ENCODE peak calls at places on chromosome 13, in ten cellular contexts. G is GM23248, W is PC-9, H is SK-N-SH, Y is Karpas-422, E is OCI-LY7, P is PC-3, B is GM23338, F is HCT116, Q is MM.1S. M is an unnamed sample. For H3K9me2, the result is how much of the 10 kb centered on the place peaks cover.

GRCh38 chr13:41286370-41286769 is 23.0 kb upstream of the MTRF1 start:
- DNase-seq in F (no peak), Y (no peak), B (no peak), E (no peak), G (no peak), W (no peak), P (no peak), Q (no peak), H (no peak), M (no peak)

GRCh38 chr13:61486496-61486895 is 70.8 kb upstream of the PCDH20 start:
- DNase-seq in Y (no peak), P (no peak), E (no peak), H (no peak), Q (no peak), G (no peak), F (no peak), W (no peak), B (no peak), M (no peak)

GRCh38 chr13:63501702-63502101 is 2086.1 kb upstream of the PCDH20 start:
- DNase-seq in W (no peak), F (no peak), Y (no peak), H (no peak), G (no peak), B (no peak), Q (no peak), P (no peak), E (no peak), M (no peak)

GRCh38 chr13:19572280-19572679 is 10.9 kb upstream of the TPTE2 start:
- DNase-seq in P (no peak), W (no peak), H (no peak), B (no peak), F (no peak), E (no peak), Q (no peak), Y (no peak), G (no peak), M (no peak)

GRCh38 chr13:48412881-48413351 is at the start of gene LPAR6:
- DNase-seq in H (no peak), P (peak), E (no peak), Q (no peak), G (peak), Y (no peak), F (no peak), B (peak), W (no peak), M (peak)

GRCh38 chr13:59312776-59313175 is 851.0 kb downstream of the DIAPH3 start:
- DNase-seq in Q (no peak), F (no peak), W (no peak), G (no peak), H (no peak), E (no peak), Y (no peak), B (no peak), P (no peak), M (no peak)

GRCh38 chr13:98007001-98007400 is 53.5 kb downstream of the IPO5 start:
- DNase-seq in E (no peak), Y (no peak), W (no peak), G (no peak), P (no peak), Q (no peak), H (no peak), F (no peak), B (no peak), M (no peak)

GRCh38 chr13:94596575-94596971 is 621 bp upstream of the TGDS start:
- DNase-seq in Q (no peak), P (no peak), W (no peak), G (no peak), Y (no peak), B (no peak), E (no peak), H (no peak), F (peak), M (no peak)

GRCh38 chr13:98925949-98926348 is 51.9 kb downstream of the DOCK9 start:
- DNase-seq in G (no peak), Y (no peak), E (no peak), P (no peak), H (no peak), Q (no peak), B (peak), W (peak), F (no peak), M (no peak)

GRCh38 chr13:20448470-20448869 is 77.2 kb downstream of the CRYL1 start:
- DNase-seq in Y (no peak), W (no peak), P (no peak), H (no peak), E (no peak), Q (no peak), B (no peak), F (no peak), G (no peak), M (no peak)

GRCh38 chr13:25233861-25234260 is 53.4 kb downstream of the MTMR6 start:
- DNase-seq in G (no peak), H (no peak), W (no peak), E (no peak), Q (no peak), Y (no peak), P (no peak), B (no peak), F (no peak), M (no peak)

GRCh38 chr13:40109324-40109958 is 454.0 kb downstream of the COG6 start:
- DNase-seq in B (no peak), E (no peak), Y (no peak), H (no peak), W (peak), P (peak), F (no peak), G (peak), Q (no peak), M (peak)

GRCh38 chr13:73168993-73169401 is 110.2 kb downstream of the KLF5 start:
- DNase-seq in H (no peak), P (peak), B (no peak), G (peak), Y (no peak), F (no peak), E (no peak), Q (no peak), W (no peak), M (no peak)

GRCh38 chr13:111515648-111516047 is 195.2 kb downstream of the TEX29 start:
- DNase-seq in Y (no peak), E (no peak), G (no peak), P (no peak), W (no peak), F (no peak), H (no peak), B (no peak), Q (no peak), M (no peak)

GRCh38 chr13:51006067-51006800 is 96.6 kb downstream of the RNASEH2B start:
- DNase-seq in G (peak), F (no peak), E (no peak), Y (no peak), P (no peak), B (no peak), H (no peak), Q (no peak), W (no peak), M (peak)

GRCh38 chr13:46389457-46389856 is 2.4 kb upstream of the RUBCNL start:
- DNase-seq in G (no peak), F (no peak), B (peak), W (no peak), E (peak), Y (no peak), P (no peak), H (no peak), Q (no peak), M (no peak)

GRCh38 chr13:46388846-46389245 is 1.8 kb upstream of the RUBCNL start:
- DNase-seq in E (peak), H (no peak), Q (no peak), F (no peak), Y (no peak), P (no peak), B (peak), W (no peak), G (no peak), M (no peak)

GRCh38 chr13:46389985-46390384 is 2.9 kb upstream of the RUBCNL start:
- DNase-seq in G (no peak), P (peak), B (no peak), E (peak), W (no peak), H (no peak), Q (peak), Y (no peak), F (no peak), M (no peak)

GRCh38 chr13:46386996-46387851 is at the start of gene RUBCNL:
- DNase-seq in H (peak), P (peak), F (peak), E (peak), B (peak), G (peak), W (no peak), Q (peak), Y (no peak), M (peak)

DNA sequence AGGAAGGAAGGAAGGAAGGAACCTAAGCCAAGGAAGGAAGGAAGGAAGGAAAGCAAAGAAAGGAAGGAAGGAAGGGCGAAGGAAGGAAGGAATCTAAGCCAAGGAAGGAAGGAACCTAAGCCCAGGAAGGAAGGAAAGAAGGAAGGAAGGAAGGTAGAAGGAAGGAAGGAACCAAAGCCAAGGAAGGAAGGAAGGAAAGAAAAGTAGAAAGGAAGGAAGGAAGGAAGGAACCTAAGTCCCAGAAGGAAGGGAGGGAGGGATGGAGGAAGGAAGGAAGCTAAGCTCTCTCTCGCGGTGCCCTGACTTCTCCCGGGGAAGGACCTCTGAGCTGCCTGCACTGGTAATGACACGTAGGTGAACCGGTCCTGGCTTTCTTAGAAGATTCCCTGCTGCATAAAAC is 1.3 kb upstream of the RUBCNL start:
- DNase-seq in P (no peak), Y (no peak), B (no peak), G (no peak), E (no peak), H (no peak), W (no peak), F (no peak), Q (no peak), M (no peak)
- H3K9me2 ChIP-seq in P (under half), Y (under half), B (under half), G (under half), E (under half), H (under half), W (under half), F (under half), Q (under half), M (under half)

DNA sequence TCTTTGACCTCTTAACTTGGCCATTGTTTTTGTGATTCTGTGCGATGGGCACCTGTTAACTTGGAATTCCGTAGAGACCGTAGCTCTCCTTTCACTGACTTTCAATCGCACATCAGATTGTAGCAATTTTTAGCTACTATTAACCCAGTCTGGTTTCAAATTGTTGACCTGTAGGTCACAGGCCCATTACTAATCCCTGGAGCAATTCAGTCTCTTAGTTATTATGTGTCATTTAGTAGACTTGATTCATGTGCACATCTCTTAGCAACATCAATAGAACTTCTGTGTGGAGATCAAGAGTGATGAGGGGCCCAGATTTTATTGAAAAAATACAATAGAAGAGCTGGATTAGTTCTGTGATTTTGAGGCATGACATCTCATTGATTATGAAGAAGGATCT is 549.6 kb upstream of the SLC10A2 start:
- DNase-seq in W (no peak), F (no peak), Q (no peak), E (no peak), P (no peak), G (no peak), H (no peak), Y (no peak), B (no peak), M (no peak)
- H3K9me2 ChIP-seq in W (under half), F (under half), Q (under half), E (under half), P (under half), G (under half), H (under half), Y (under half), B (under half), M (under half)

GRCh38 chr13:31261241-31261640 is 61.5 kb downstream of the B3GLCT start:
- DNase-seq in H (no peak), Y (no peak), G (no peak), E (no peak), F (no peak), Q (no peak), B (no peak), W (no peak), P (peak), M (no peak)

GRCh38 chr13:31263346-31263745 is 63.6 kb downstream of the B3GLCT start:
- DNase-seq in W (no peak), B (no peak), H (no peak), G (no peak), P (no peak), Y (no peak), Q (no peak), E (no peak), F (no peak), M (no peak)

GRCh38 chr13:31267126-31267784 is 67.5 kb downstream of the B3GLCT start:
- DNase-seq in P (no peak), Q (no peak), W (no peak), B (no peak), F (no peak), Y (no peak), G (no peak), E (no peak), H (no peak), M (no peak)

DNA sequence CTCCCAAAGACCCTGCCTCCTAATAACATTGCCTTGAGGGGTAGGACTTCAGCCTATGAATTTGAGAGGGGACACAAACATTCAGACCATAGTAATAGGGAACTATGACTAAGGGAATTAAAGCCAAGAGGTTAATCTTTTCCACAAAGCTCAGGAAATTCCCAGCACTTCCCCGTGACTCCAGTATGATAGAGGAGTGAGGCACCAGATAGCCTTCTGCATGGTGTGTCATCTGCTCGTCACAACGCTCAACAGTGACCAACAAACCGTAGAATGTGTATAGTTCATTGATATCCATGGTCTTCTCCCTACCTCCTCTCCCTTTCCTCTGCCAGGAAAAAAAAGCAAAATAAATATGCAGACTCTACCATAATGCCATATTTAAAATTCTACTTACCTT is 64.4 kb downstream of the B3GLCT start:
- DNase-seq in Q (no peak), W (no peak), G (no peak), Y (no peak), B (no peak), P (no peak), H (no peak), E (no peak), F (no peak), M (no peak)
- H3K9me2 ChIP-seq in Q (under half), W (under half), G (under half), Y (under half), B (under half), P (under half), H (under half), E (under half), F (under half), M (under half)

DNA sequence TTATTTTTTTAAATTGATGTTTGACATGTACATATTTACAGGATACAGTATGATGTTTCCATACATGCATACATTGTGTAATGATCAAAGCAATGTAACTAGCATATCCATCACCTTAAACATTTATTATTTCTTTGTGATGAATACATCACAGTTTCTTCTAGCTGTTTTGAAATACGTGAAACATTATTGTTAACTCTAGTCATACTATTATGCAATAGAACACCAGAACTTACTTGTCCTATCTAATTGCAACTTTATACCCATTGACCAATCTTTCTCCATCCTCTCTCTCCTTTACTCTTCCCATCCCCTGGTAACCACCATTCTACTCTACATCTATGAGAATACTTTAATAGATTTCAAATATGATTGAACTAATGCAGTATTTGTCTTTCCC is 1942.7 kb downstream of the PCDH9 start:
- DNase-seq in B (no peak), P (no peak), Y (no peak), G (no peak), E (no peak), Q (no peak), W (no peak), F (no peak), H (no peak), M (no peak)
- H3K9me2 ChIP-seq in B (under half), P (under half), Y (under half), G (under half), E (under half), Q (under half), W (under half), F (under half), H (under half), M (under half)

GRCh38 chr13:78876915-78877549 is 218.1 kb upstream of the OBI1 start:
- DNase-seq in F (no peak), G (no peak), B (no peak), Y (no peak), Q (no peak), H (no peak), E (no peak), W (no peak), P (no peak), M (no peak)

GRCh38 chr13:78875792-78876580 is 217.0 kb upstream of the OBI1 start:
- DNase-seq in Q (no peak), Y (peak), E (peak), G (no peak), P (peak), F (no peak), H (no peak), W (no peak), B (peak), M (no peak)

GRCh38 chr13:78881054-78881453 is 222.1 kb upstream of the OBI1 start:
- DNase-seq in W (no peak), P (no peak), H (peak), G (no peak), E (no peak), Q (no peak), F (no peak), Y (no peak), B (no peak), M (no peak)

DNA sequence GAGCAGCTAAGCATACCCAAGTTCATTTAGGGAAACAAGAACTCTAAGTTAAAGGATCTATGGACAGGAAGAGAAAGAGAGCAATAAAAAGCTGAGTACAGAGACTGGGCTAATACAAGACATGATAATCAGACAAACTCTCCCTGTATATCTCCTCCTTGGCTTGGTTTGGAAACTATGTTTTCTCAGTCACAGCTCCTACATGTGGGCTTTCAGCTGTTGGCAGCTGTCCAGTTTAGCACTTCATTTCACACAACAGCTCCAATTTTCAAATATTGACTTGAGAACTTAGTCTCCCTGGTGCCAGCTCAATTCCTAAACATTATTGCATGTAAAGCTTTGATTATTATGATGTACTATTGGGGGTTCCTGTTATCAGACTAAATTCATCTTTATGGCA is 222.8 kb upstream of the OBI1 start:
- DNase-seq in W (no peak), B (no peak), H (peak), F (no peak), P (no peak), Q (no peak), Y (no peak), G (no peak), E (no peak), M (peak)
- H3K9me2 ChIP-seq in W (under half), B (under half), H (under half), F (under half), P (under half), Q (under half), Y (under half), G (under half), E (under half), M (under half)

GRCh38 chr13:26457212-26457611 is 100.3 kb upstream of the WASF3 start:
- DNase-seq in W (peak), Q (no peak), G (peak), E (no peak), F (no peak), H (no peak), B (no peak), P (peak), Y (no peak), M (no peak)

GRCh38 chr13:26458196-26458734 is 99.2 kb upstream of the WASF3 start:
- DNase-seq in Y (no peak), B (no peak), P (no peak), E (no peak), F (no peak), Q (no peak), W (no peak), G (no peak), H (no peak), M (no peak)

GRCh38 chr13:26460652-26461051 is 96.8 kb upstream of the WASF3 start:
- DNase-seq in P (no peak), Q (no peak), F (no peak), E (no peak), B (no peak), H (no peak), G (peak), Y (no peak), W (no peak), M (no peak)

GRCh38 chr13:26459276-26460131 is 98.0 kb upstream of the WASF3 start:
- DNase-seq in B (no peak), W (peak), F (no peak), E (no peak), H (no peak), G (peak), P (peak), Q (no peak), Y (no peak), M (no peak)

GRCh38 chr13:26456578-26457119 is 100.8 kb upstream of the WASF3 start:
- DNase-seq in H (no peak), E (no peak), G (no peak), Q (no peak), P (no peak), W (no peak), B (no peak), Y (no peak), F (no peak), M (no peak)
- H3K9me2 ChIP-seq in H (under half), E (under half), G (under half), Q (under half), P (under half), W (under half), B (under half), Y (under half), F (under half), M (under half)